ENCODE peak calls at places on chromosomes 13 and 19, in seven cellular contexts. Z, E, K, A, J, I and X are unnamed samples.

GRCh38 chr13:113862766-113863510 is 938 bp downstream of the GAS6 start:
- DNase-seq in Z (no peak), E (peak; percentile 70), K (peak; percentile 72), A (peak; percentile 60), J (peak; percentile 78), I (no peak), X (no peak)

GRCh38 chr19:4732680-4733114 is 9.1 kb upstream of the DPP9 start:
- DNase-seq in Z (no peak), E (no peak), K (peak; percentile 89), A (peak; percentile 54), J (no peak), I (peak; percentile 30), X (no peak)

GRCh38 chr13:49791214-49791752 is 1.2 kb downstream of the KPNA3 start:
- DNase-seq in Z (no peak), E (no peak), K (peak; percentile 50), A (peak; percentile 32), J (no peak), I (no peak), X (no peak)

GRCh38 chr13:73169971-73170370 is 111.2 kb downstream of the KLF5 start:
- DNase-seq in Z (no peak), E (no peak), K (no peak), A (no peak), J (no peak), I (no peak), X (no peak)

GRCh38 chr13:63948045-63948444 is 2532.4 kb upstream of the PCDH20 start:
- DNase-seq in Z (no peak), E (no peak), K (no peak), A (no peak), J (no peak), I (no peak), X (no peak)

GRCh38 chr19:11054628-11055027 is 34.6 kb upstream of the LDLR start:
- DNase-seq in Z (no peak), E (no peak), K (no peak), A (no peak), J (no peak), I (no peak), X (no peak)

GRCh38 chr19:31253816-31254551 is 95.3 kb downstream of the TSHZ3 start:
- DNase-seq in Z (no peak), E (no peak), K (no peak), A (no peak), J (no peak), I (no peak), X (peak; percentile 79)

GRCh38 chr13:101515504-101515903 is 63.0 kb downstream of the ITGBL1 start:
- DNase-seq in Z (no peak), E (no peak), K (no peak), A (no peak), J (no peak), I (no peak), X (no peak)

GRCh38 chr19:34676697-34677385 is at the start of gene SCGB2B2:
- DNase-seq in Z (no peak), E (no peak), K (no peak), A (no peak), J (no peak), I (no peak), X (no peak)

GRCh38 chr13:59269476-59269875 is 894.3 kb downstream of the DIAPH3 start:
- DNase-seq in Z (no peak), E (no peak), K (no peak), A (no peak), J (no peak), I (no peak), X (no peak)

GRCh38 chr13:114064516-114065140 is 67.8 kb downstream of the RASA3 start:
- DNase-seq in Z (no peak), E (no peak), K (peak; percentile 90), A (no peak), J (no peak), I (no peak), X (no peak)

GRCh38 chr19:34336781-34337271 is 28.2 kb upstream of the GPI start:
- DNase-seq in Z (no peak), E (no peak), K (peak; percentile 56), A (no peak), J (no peak), I (no peak), X (no peak)

GRCh38 chr19:9054207-9054606 is 32.7 kb upstream of the OR1M1 start:
- DNase-seq in Z (no peak), E (no peak), K (no peak), A (no peak), J (no peak), I (no peak), X (no peak)

GRCh38 chr19:31718898-31719297 is 369.7 kb upstream of the TSHZ3 start:
- DNase-seq in Z (no peak), E (peak; percentile 3), K (no peak), A (no peak), J (no peak), I (no peak), X (no peak)

GRCh38 chr19:11324079-11324661 is 15.3 kb downstream of the RAB3D start:
- DNase-seq in Z (peak; percentile 46), E (peak; percentile 71), K (no peak), A (peak; percentile 77), J (peak; percentile 85), I (no peak), X (peak; percentile 93)

GRCh38 chr13:62432295-62432694 is 1016.6 kb upstream of the PCDH20 start:
- DNase-seq in Z (no peak), E (no peak), K (no peak), A (no peak), J (no peak), I (no peak), X (no peak)

GRCh38 chr19:33487901-33488817 is 33.4 kb downstream of the PEPD start:
- DNase-seq in Z (no peak), E (no peak), K (no peak), A (no peak), J (peak; percentile 24), I (no peak), X (no peak)

GRCh38 chr19:1189419-1189818 is 15.4 kb upstream of the SBNO2 start:
- DNase-seq in Z (no peak), E (no peak), K (peak; percentile 2), A (no peak), J (no peak), I (no peak), X (no peak)

GRCh38 chr13:114067381-114067885 is 65.0 kb downstream of the RASA3 start:
- DNase-seq in Z (no peak), E (no peak), K (no peak), A (no peak), J (peak; percentile 33), I (no peak), X (no peak)

GRCh38 chr13:111936267-111936925 is 130.6 kb upstream of the SOX1 start:
- DNase-seq in Z (no peak), E (peak; percentile 31), K (no peak), A (peak; percentile 1), J (no peak), I (no peak), X (peak; percentile 57)

GRCh38 chr13:60392136-60392535 is 4.9 kb upstream of the TDRD3 start:
- DNase-seq in Z (no peak), E (no peak), K (no peak), A (no peak), J (peak; percentile 54), I (no peak), X (no peak)

GRCh38 chr13:108932206-108932605 is 302.8 kb downstream of the MYO16 start:
- DNase-seq in Z (no peak), E (no peak), K (no peak), A (no peak), J (no peak), I (no peak), X (no peak)

GRCh38 chr19:55702131-55702627 is 27.2 kb downstream of the EPN1 start:
- DNase-seq in Z (no peak), E (no peak), K (no peak), A (peak; percentile 27), J (no peak), I (no peak), X (no peak)

GRCh38 chr19:55705972-55706371 is 30.9 kb downstream of the EPN1 start:
- DNase-seq in Z (no peak), E (no peak), K (no peak), A (no peak), J (no peak), I (no peak), X (no peak)

GRCh38 chr19:55700813-55701212 is 25.8 kb downstream of the EPN1 start:
- DNase-seq in Z (no peak), E (no peak), K (no peak), A (no peak), J (no peak), I (no peak), X (no peak)

GRCh38 chr19:55703790-55704215 is 28.8 kb downstream of the EPN1 start:
- DNase-seq in Z (no peak), E (no peak), K (peak; percentile 15), A (peak; percentile 73), J (no peak), I (no peak), X (no peak)

GRCh38 chr19:55704494-55705245 is 29.6 kb downstream of the EPN1 start:
- DNase-seq in Z (no peak), E (no peak), K (no peak), A (peak; percentile 13), J (no peak), I (no peak), X (no peak)
- TF ChIP-seq CTCF in Z (no peak), E (no peak), K (no peak), A (peak; percentile 5), J (no peak), I (no peak), X (no peak)

GRCh38 chr19:7916137-7916907 is 1.7 kb downstream of the TGFBR3L start:
- DNase-seq in Z (peak; percentile 26), E (no peak), K (peak; percentile 74), A (peak; percentile 38), J (no peak), I (no peak), X (no peak)
- TF ChIP-seq CTCF in Z (no peak), E (peak; percentile 11), K (peak; percentile 25), A (no peak), J (no peak), I (no peak), X (no peak)

GRCh38 chr19:56577719-56578602 is 10.7 kb downstream of the ZNF470 start:
- DNase-seq in Z (no peak), E (no peak), K (no peak), A (no peak), J (no peak), I (no peak), X (no peak)
- TF ChIP-seq CTCF in Z (no peak), E (no peak), K (no peak), A (no peak), J (no peak), I (no peak), X (no peak)

GRCh38 chr13:74675185-74675584 is 541.0 kb upstream of the KLF12 start:
- DNase-seq in Z (no peak), E (no peak), K (no peak), A (no peak), J (no peak), I (no peak), X (no peak)

GRCh38 chr13:74683411-74683810 is 549.2 kb upstream of the KLF12 start:
- DNase-seq in Z (no peak), E (no peak), K (no peak), A (no peak), J (no peak), I (no peak), X (no peak)

GRCh38 chr13:74674701-74675100 is 540.5 kb upstream of the KLF12 start:
- DNase-seq in Z (no peak), E (no peak), K (no peak), A (no peak), J (no peak), I (no peak), X (no peak)

GRCh38 chr13:74681891-74682290 is 547.7 kb upstream of the KLF12 start:
- DNase-seq in Z (no peak), E (no peak), K (no peak), A (no peak), J (no peak), I (no peak), X (no peak)

GRCh38 chr13:74678308-74678958 is 544.2 kb upstream of the KLF12 start:
- DNase-seq in Z (no peak), E (no peak), K (no peak), A (no peak), J (no peak), I (no peak), X (no peak)
- TF ChIP-seq CTCF in Z (no peak), E (no peak), K (no peak), A (no peak), J (no peak), I (no peak), X (no peak)